ENCODE peak calls at places on chromosomes 12 and 14, in six cellular contexts. One of them, this sample, is unnamed. For H3K4me1 and H3K36me3, the result is how much of the 10 kb centered on the place peaks cover.

GRCh38 chr12:34299802-34300193 is 277.5 kb downstream of the ALG10 start:
- DNase-seq in left lung: no peak
- DNase-seq in PC-3: no peak
- DNase-seq in OCI-LY7: no peak
- DNase-seq in NT2/D1: no peak
- DNase-seq in tibial nerve: no peak
- DNase-seq in this sample: no peak

GRCh38 chr14:84988391-84988790 is 541.6 kb upstream of the FLRT2 start:
- DNase-seq in left lung: no peak
- DNase-seq in PC-3: no peak
- DNase-seq in OCI-LY7: no peak
- DNase-seq in NT2/D1: no peak
- DNase-seq in tibial nerve: no peak
- DNase-seq in this sample: no peak

GRCh38 chr12:100453953-100454352 is 19.7 kb upstream of the NR1H4 start:
- DNase-seq in left lung: no peak
- DNase-seq in PC-3: no peak
- DNase-seq in OCI-LY7: no peak
- DNase-seq in NT2/D1: no peak
- DNase-seq in tibial nerve: no peak
- DNase-seq in this sample: no peak

GRCh38 chr14:61247935-61248334 is 33.2 kb downstream of the TMEM30B start:
- DNase-seq in left lung: no peak
- DNase-seq in PC-3: peak
- DNase-seq in OCI-LY7: no peak
- DNase-seq in NT2/D1: no peak
- DNase-seq in tibial nerve: no peak
- DNase-seq in this sample: no peak

GRCh38 chr12:124335426-124336183 is 40.7 kb downstream of the RFLNA start:
- DNase-seq in left lung: no peak
- DNase-seq in PC-3: no peak
- DNase-seq in OCI-LY7: no peak
- DNase-seq in NT2/D1: no peak
- DNase-seq in tibial nerve: no peak
- DNase-seq in this sample: no peak

GRCh38 chr14:21071225-21072041 is 1.3 kb downstream of the ARHGEF40 start:
- DNase-seq in left lung: peak
- DNase-seq in PC-3: peak
- DNase-seq in OCI-LY7: peak
- DNase-seq in NT2/D1: peak
- DNase-seq in tibial nerve: peak
- DNase-seq in this sample: peak

GRCh38 chr14:96299441-96299840 is 43.4 kb downstream of the BDKRB1 start:
- DNase-seq in left lung: no peak
- DNase-seq in PC-3: no peak
- DNase-seq in OCI-LY7: no peak
- DNase-seq in NT2/D1: no peak
- DNase-seq in tibial nerve: no peak
- DNase-seq in this sample: peak

GRCh38 chr12:54385251-54385914 is 850 bp upstream of the ZNF385A start:
- DNase-seq in left lung: no peak
- DNase-seq in PC-3: no peak
- DNase-seq in OCI-LY7: peak
- DNase-seq in NT2/D1: no peak
- DNase-seq in tibial nerve: no peak
- DNase-seq in this sample: no peak

GRCh38 chr12:122185494-122186082 is 2.7 kb downstream of the LRRC43 start:
- DNase-seq in left lung: no peak
- DNase-seq in PC-3: no peak
- DNase-seq in OCI-LY7: no peak
- DNase-seq in NT2/D1: no peak
- DNase-seq in tibial nerve: no peak
- DNase-seq in this sample: no peak

GRCh38 chr12:70448371-70448770 is 82.3 kb downstream of the KCNMB4 start:
- DNase-seq in left lung: no peak
- DNase-seq in PC-3: peak
- DNase-seq in OCI-LY7: no peak
- DNase-seq in NT2/D1: no peak
- DNase-seq in tibial nerve: no peak
- DNase-seq in this sample: no peak

GRCh38 chr14:72948481-72949138 is 22.3 kb downstream of the DCAF4 start:
- DNase-seq in left lung: no peak
- DNase-seq in PC-3: peak
- DNase-seq in OCI-LY7: peak
- DNase-seq in NT2/D1: peak
- DNase-seq in tibial nerve: peak
- DNase-seq in this sample: peak

GRCh38 chr12:71130670-71131069 is 27.1 kb downstream of the TSPAN8 start:
- DNase-seq in left lung: no peak
- DNase-seq in PC-3: no peak
- DNase-seq in OCI-LY7: no peak
- DNase-seq in NT2/D1: no peak
- DNase-seq in tibial nerve: no peak
- DNase-seq in this sample: no peak

GRCh38 chr12:99600388-99600787 is 47.2 kb upstream of the GARIN6 start:
- DNase-seq in left lung: no peak
- DNase-seq in PC-3: no peak
- DNase-seq in OCI-LY7: peak
- DNase-seq in NT2/D1: no peak
- DNase-seq in tibial nerve: no peak
- DNase-seq in this sample: no peak

GRCh38 chr12:6461401-6462233 is 8.9 kb downstream of the VAMP1 start:
- DNase-seq in left lung: peak
- DNase-seq in PC-3: no peak
- DNase-seq in OCI-LY7: peak
- DNase-seq in NT2/D1: no peak
- DNase-seq in tibial nerve: no peak
- DNase-seq in this sample: no peak

GRCh38 chr14:64604854-64605253 is 55.1 kb downstream of the PPP1R36 start:
- DNase-seq in left lung: no peak
- DNase-seq in PC-3: no peak
- DNase-seq in OCI-LY7: no peak
- DNase-seq in NT2/D1: no peak
- DNase-seq in tibial nerve: no peak
- DNase-seq in this sample: no peak

GRCh38 chr12:132413931-132414588 is 75.9 kb upstream of the FBRSL1 start:
- DNase-seq in left lung: no peak
- DNase-seq in PC-3: peak
- DNase-seq in OCI-LY7: peak
- DNase-seq in NT2/D1: no peak
- DNase-seq in tibial nerve: no peak
- DNase-seq in this sample: peak

GRCh38 chr14:58243790-58244555 is 670 bp upstream of the PSMA3 start:
- DNase-seq in left lung: no peak
- DNase-seq in PC-3: peak
- DNase-seq in OCI-LY7: peak
- DNase-seq in NT2/D1: no peak
- DNase-seq in tibial nerve: no peak
- DNase-seq in this sample: peak

GRCh38 chr12:27960822-27961221 is 11.7 kb downstream of the PTHLH start:
- DNase-seq in left lung: no peak
- DNase-seq in PC-3: no peak
- DNase-seq in OCI-LY7: no peak
- DNase-seq in NT2/D1: no peak
- DNase-seq in tibial nerve: no peak
- DNase-seq in this sample: no peak

GRCh38 chr12:106223485-106224391 is 24.1 kb downstream of the CKAP4 start:
- DNase-seq in left lung: peak
- DNase-seq in PC-3: peak
- DNase-seq in OCI-LY7: peak
- DNase-seq in NT2/D1: peak
- DNase-seq in tibial nerve: peak
- DNase-seq in this sample: peak

GRCh38 chr14:74955229-74955999 is at the start of gene PGF:
- DNase-seq in left lung: peak
- DNase-seq in PC-3: peak
- DNase-seq in OCI-LY7: no peak
- DNase-seq in NT2/D1: no peak
- DNase-seq in tibial nerve: peak
- DNase-seq in this sample: peak

GRCh38 chr12:48917857-48918537 is 7.3 kb downstream of the FKBP11 start:
- DNase-seq in left lung: no peak
- DNase-seq in PC-3: no peak
- DNase-seq in OCI-LY7: no peak
- DNase-seq in NT2/D1: no peak
- DNase-seq in tibial nerve: no peak
- DNase-seq in this sample: no peak

GRCh38 chr12:51774936-51775335 is 73.6 kb downstream of the FIGNL2 start:
- DNase-seq in left lung: no peak
- DNase-seq in PC-3: no peak
- DNase-seq in OCI-LY7: no peak
- DNase-seq in NT2/D1: no peak
- DNase-seq in tibial nerve: no peak
- DNase-seq in this sample: no peak

GRCh38 chr12:125455556-125455955 is 390.3 kb downstream of the AACS start:
- DNase-seq in left lung: no peak
- DNase-seq in PC-3: no peak
- DNase-seq in OCI-LY7: peak
- DNase-seq in NT2/D1: no peak
- DNase-seq in tibial nerve: no peak
- DNase-seq in this sample: no peak

GRCh38 chr12:47825239-47825639 is 5.5 kb upstream of the HDAC7 start:
- DNase-seq in left lung: peak
- DNase-seq in PC-3: peak
- DNase-seq in OCI-LY7: no peak
- DNase-seq in NT2/D1: no peak
- DNase-seq in tibial nerve: no peak
- DNase-seq in this sample: no peak

GRCh38 chr12:76627346-76628135 is 68.0 kb upstream of the OSBPL8 start:
- DNase-seq in left lung: no peak
- DNase-seq in PC-3: no peak
- DNase-seq in OCI-LY7: no peak
- DNase-seq in NT2/D1: no peak
- DNase-seq in tibial nerve: no peak
- DNase-seq in this sample: no peak

GRCh38 chr14:96362071-96362964 is 823 bp downstream of the ATG2B start:
- DNase-seq in left lung: peak
- DNase-seq in PC-3: peak
- DNase-seq in OCI-LY7: peak
- DNase-seq in NT2/D1: peak
- DNase-seq in tibial nerve: no peak
- DNase-seq in this sample: no peak

GRCh38 chr12:106329231-106329985 is 26.9 kb downstream of the TCP11L2 start:
- DNase-seq in left lung: no peak
- DNase-seq in PC-3: no peak
- DNase-seq in OCI-LY7: no peak
- DNase-seq in NT2/D1: no peak
- DNase-seq in tibial nerve: no peak
- DNase-seq in this sample: no peak

GRCh38 chr14:51862839-51863235 is 2.4 kb downstream of the GNG2 start:
- DNase-seq in left lung: no peak
- DNase-seq in PC-3: no peak
- DNase-seq in OCI-LY7: no peak
- DNase-seq in NT2/D1: no peak
- DNase-seq in tibial nerve: no peak
- DNase-seq in this sample: no peak
- H3K4me1 ChIP-seq in left lung: half or more
- H3K4me1 ChIP-seq in PC-3: under half
- H3K4me1 ChIP-seq in OCI-LY7: under half
- H3K4me1 ChIP-seq in NT2/D1: under half
- H3K4me1 ChIP-seq in tibial nerve: half or more
- H3K4me1 ChIP-seq in this sample: under half

GRCh38 chr14:28280530-28280929 is 486.1 kb upstream of the FOXG1 start:
- DNase-seq in left lung: no peak
- DNase-seq in PC-3: no peak
- DNase-seq in OCI-LY7: no peak
- DNase-seq in NT2/D1: no peak
- DNase-seq in tibial nerve: no peak
- DNase-seq in this sample: no peak

DNA sequence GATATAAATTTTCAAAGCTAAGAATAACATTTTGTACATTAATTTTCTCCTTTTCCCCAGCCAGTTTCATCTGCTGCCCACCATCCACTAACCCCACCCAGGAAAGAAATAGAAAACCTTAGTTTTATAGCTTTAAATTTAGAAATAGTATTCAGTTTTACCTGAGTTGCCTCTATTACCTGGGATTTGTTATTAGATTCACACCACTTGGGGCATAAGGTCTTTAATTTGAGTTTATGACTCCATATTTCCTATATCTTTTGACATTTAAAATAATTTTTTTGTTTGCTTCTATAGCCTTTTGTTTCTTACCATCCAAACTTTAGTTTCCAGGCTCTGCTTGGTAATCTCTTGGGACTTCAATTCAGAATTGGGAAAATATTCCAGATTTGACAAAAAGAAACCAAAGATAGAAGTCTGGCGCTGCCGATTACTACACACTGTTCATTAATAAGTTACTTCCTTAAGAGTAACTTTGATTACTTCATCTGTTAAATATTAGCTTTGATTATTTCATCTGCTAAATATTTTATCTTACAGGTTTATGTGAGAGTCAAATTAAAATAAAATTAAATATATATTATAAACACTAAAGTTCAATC is 485.5 kb upstream of the FOXG1 start:
- DNase-seq in left lung: no peak
- DNase-seq in PC-3: no peak
- DNase-seq in OCI-LY7: no peak
- DNase-seq in NT2/D1: no peak
- DNase-seq in tibial nerve: no peak
- DNase-seq in this sample: no peak
- H3K4me3 ChIP-seq in left lung: no peak
- H3K4me3 ChIP-seq in PC-3: no peak
- H3K4me3 ChIP-seq in OCI-LY7: no peak
- H3K4me3 ChIP-seq in NT2/D1: no peak
- H3K4me3 ChIP-seq in tibial nerve: no peak
- H3K4me3 ChIP-seq in this sample: no peak

DNA sequence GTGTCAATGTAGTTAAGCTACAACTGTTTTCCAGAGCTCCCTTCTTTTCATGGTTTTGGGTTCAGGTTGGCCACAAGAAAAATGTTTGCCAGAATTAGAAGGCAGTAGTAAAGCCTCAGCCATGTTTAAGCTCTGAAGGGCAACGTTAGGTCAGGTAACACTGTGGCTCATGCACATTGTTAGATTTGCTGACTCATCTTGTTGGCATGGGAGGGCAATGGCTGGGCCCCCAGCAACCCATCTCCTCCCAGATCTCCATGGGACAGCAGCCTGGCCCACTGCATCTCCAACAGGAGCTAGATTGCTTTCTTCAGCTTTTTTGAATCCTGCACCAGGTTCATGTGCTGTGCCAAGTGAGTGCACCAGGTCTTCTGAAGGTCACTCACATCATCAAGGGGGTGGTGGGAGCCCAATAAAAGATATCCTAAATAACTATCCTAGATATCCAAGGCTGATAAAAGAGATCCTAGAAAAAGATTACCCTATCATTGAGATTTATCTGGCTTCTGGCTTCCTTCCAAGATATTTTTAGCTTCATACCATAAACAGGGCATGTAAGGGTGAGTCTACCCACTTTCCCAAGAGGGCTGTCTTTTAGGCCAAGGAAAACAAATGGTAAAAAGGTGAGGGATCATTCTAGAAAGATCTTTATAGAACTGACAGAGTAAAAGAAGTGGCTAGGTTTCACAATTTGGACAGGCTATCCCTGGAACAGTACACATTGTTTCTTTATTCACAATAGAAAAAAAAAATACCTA is 28.9 kb downstream of the PTGER2 start:
- DNase-seq in left lung: no peak
- DNase-seq in PC-3: peak
- DNase-seq in OCI-LY7: no peak
- DNase-seq in NT2/D1: no peak
- DNase-seq in tibial nerve: no peak
- DNase-seq in this sample: no peak
- H3K36me3 ChIP-seq in left lung: under half
- H3K36me3 ChIP-seq in PC-3: under half
- H3K36me3 ChIP-seq in OCI-LY7: under half
- H3K36me3 ChIP-seq in NT2/D1: under half
- H3K36me3 ChIP-seq in tibial nerve: under half
- H3K36me3 ChIP-seq in this sample: under half

GRCh38 chr12:46370792-46371717 is 1.5 kb downstream of the SLC38A2 start:
- DNase-seq in left lung: peak
- DNase-seq in PC-3: peak
- DNase-seq in OCI-LY7: peak
- DNase-seq in NT2/D1: no peak
- DNase-seq in tibial nerve: peak
- DNase-seq in this sample: peak
- H3K4me1 ChIP-seq in left lung: half or more
- H3K4me1 ChIP-seq in PC-3: half or more
- H3K4me1 ChIP-seq in OCI-LY7: under half
- H3K4me1 ChIP-seq in NT2/D1: under half
- H3K4me1 ChIP-seq in tibial nerve: half or more
- H3K4me1 ChIP-seq in this sample: under half